ENCODE peak calls at places on chromosomes 1 and 21, in four cellular contexts. D is uterus, M is H1, P is AG04450. X is an unnamed sample. For H3K9me3, the result is how much of the 10 kb centered on the place peaks cover.

GRCh38 chr1:109243221-109243620 is 6.1 kb upstream of the CELSR2 start:
- DNase-seq in D (no peak), M (no peak), P (no peak), X (no peak)

GRCh38 chr21:41766883-41767605 is at the start of gene RIPK4:
- DNase-seq in D (no peak), M (peak), P (no peak), X (no peak)

GRCh38 chr1:205275133-205275532 is 46.4 kb downstream of the NUAK2 start:
- DNase-seq in D (no peak), M (no peak), P (no peak), X (no peak)

GRCh38 chr1:152024228-152024627 is 12.6 kb downstream of the S100A11 start:
- DNase-seq in D (no peak), M (no peak), P (no peak), X (no peak)

GRCh38 chr1:93448292-93448982 is 519 bp downstream of the FNBP1L start:
- DNase-seq in D (peak), M (peak), P (no peak), X (no peak)

GRCh38 chr1:35807614-35808375 is at the start of gene AGO4:
- DNase-seq in D (peak), M (peak), P (no peak), X (no peak)

GRCh38 chr1:55252942-55253589 is 37.9 kb upstream of the USP24 start:
- DNase-seq in D (no peak), M (no peak), P (no peak), X (no peak)

GRCh38 chr1:185376840-185377635 is 60.0 kb upstream of the IVNS1ABP start:
- DNase-seq in D (no peak), M (no peak), P (no peak), X (no peak)

GRCh38 chr1:160357286-160358002 is 9.4 kb upstream of the NHLH1 start:
- DNase-seq in D (no peak), M (no peak), P (no peak), X (no peak)

GRCh38 chr1:76759950-76760349 is 107.3 kb upstream of the ST6GALNAC5 start:
- DNase-seq in D (no peak), M (no peak), P (no peak), X (no peak)

GRCh38 chr1:30749691-30750583 is 7.6 kb downstream of the LAPTM5 start:
- DNase-seq in D (no peak), M (no peak), P (no peak), X (no peak)

GRCh38 chr21:42234464-42235241 is 15.7 kb downstream of the ABCG1 start:
- DNase-seq in D (peak), M (peak), P (no peak), X (no peak)

GRCh38 chr1:178693368-178693767 is 31.7 kb upstream of the RALGPS2 start:
- DNase-seq in D (no peak), M (no peak), P (no peak), X (no peak)

GRCh38 chr1:40824591-40825429 is 37.4 kb downstream of the CITED4 start:
- DNase-seq in D (no peak), M (no peak), P (peak), X (no peak)

GRCh38 chr1:205812271-205812877 is 624 bp downstream of the SLC41A1 start:
- DNase-seq in D (peak), M (peak), P (no peak), X (no peak)

GRCh38 chr1:25679170-25679569 is 62.6 kb downstream of the MAN1C1 start:
- DNase-seq in D (no peak), M (no peak), P (no peak), X (no peak)

GRCh38 chr1:239456788-239457187 is 70.4 kb downstream of the CHRM3 start:
- DNase-seq in D (no peak), M (no peak), P (no peak), X (no peak)

GRCh38 chr1:62295921-62296451 is 23.2 kb downstream of the KANK4 start:
- DNase-seq in D (no peak), M (no peak), P (no peak), X (no peak)

GRCh38 chr21:44988607-44989537 is 49.0 kb downstream of the SLX9 start:
- DNase-seq in D (no peak), M (no peak), P (no peak), X (no peak)

GRCh38 chr21:40254540-40255455 is 387.6 kb downstream of the PCP4 start:
- DNase-seq in D (no peak), M (no peak), P (no peak), X (no peak)

GRCh38 chr1:108045370-108045950 is 80.5 kb upstream of the VAV3 start:
- DNase-seq in D (no peak), M (no peak), P (no peak), X (no peak)

GRCh38 chr1:80841261-80841660 is 959.5 kb upstream of the ADGRL2 start:
- DNase-seq in D (no peak), M (no peak), P (no peak), X (no peak)

GRCh38 chr21:41776778-41777177 is 9.9 kb upstream of the RIPK4 start:
- DNase-seq in D (no peak), M (no peak), P (no peak), X (no peak)

GRCh38 chr1:84834419-84835064 is 58.5 kb downstream of the LPAR3 start:
- DNase-seq in D (no peak), M (no peak), P (no peak), X (no peak)

GRCh38 chr1:153572569-153573015 is 6.9 kb upstream of the S100A2 start:
- DNase-seq in D (peak), M (no peak), P (no peak), X (no peak)

GRCh38 chr1:155976913-155977606 is 1.3 kb downstream of the ARHGEF2 start:
- DNase-seq in D (no peak), M (no peak), P (no peak), X (no peak)

GRCh38 chr1:155978973-155979429 is 654 bp upstream of the ARHGEF2 start:
- DNase-seq in D (peak), M (no peak), P (no peak), X (no peak)

GRCh38 chr1:155977607-155978324 is 581 bp downstream of the ARHGEF2 start:
- DNase-seq in D (peak), M (peak), P (no peak), X (no peak)

GRCh38 chr1:155979525-155980343 is 1.4 kb upstream of the ARHGEF2 start:
- DNase-seq in D (peak), M (no peak), P (no peak), X (no peak)

GRCh38 chr1:155978325-155978972 is at the start of gene ARHGEF2:
- DNase-seq in D (peak), M (peak), P (no peak), X (peak)
- H3K9me3 ChIP-seq in D (under half), M (under half), P (under half), X (under half)

GRCh38 chr21:26572026-26572425 is 1.1 kb downstream of the CYYR1 start:
- DNase-seq in D (no peak), M (no peak), P (no peak), X (no peak)

GRCh38 chr21:26570203-26570602 is 2.9 kb downstream of the CYYR1 start:
- DNase-seq in D (peak), M (no peak), P (no peak), X (no peak)

GRCh38 chr21:26572668-26573381 is at the start of gene CYYR1:
- DNase-seq in D (no peak), M (peak), P (no peak), X (no peak)
- H3K4me3 ChIP-seq in D (peak), M (peak), P (peak), X (peak)

GRCh38 chr21:23963454-23963853 is 1643.8 kb downstream of the MRPL39 start:
- DNase-seq in D (no peak), M (no peak), P (peak), X (no peak)
- H3K9me3 ChIP-seq in D (under half), M (under half), P (under half), X (under half)

GRCh38 chr1:235867903-235868469 is 1.3 kb upstream of the LYST start:
- DNase-seq in D (no peak), M (no peak), P (no peak), X (no peak)
- H3K4me3 ChIP-seq in D (no peak), M (peak), P (no peak), X (peak)

GRCh38 chr1:17759114-17759513 is 4.0 kb downstream of the ACTL8 start:
- DNase-seq in D (no peak), M (peak), P (no peak), X (no peak)
- H3K9me3 ChIP-seq in D (under half), M (under half), P (under half), X (under half)

GRCh38 chr1:154962238-154962678 is 676 bp upstream of the PYGO2 start:
- DNase-seq in D (no peak), M (no peak), P (no peak), X (no peak)

GRCh38 chr1:154964359-154964758 is 2.8 kb upstream of the PYGO2 start:
- DNase-seq in D (no peak), M (no peak), P (no peak), X (no peak)

GRCh38 chr1:154961497-154962237 is at the start of gene PYGO2:
- DNase-seq in D (peak), M (peak), P (no peak), X (no peak)

GRCh38 chr1:154963643-154964042 is 2.1 kb upstream of the PYGO2 start:
- DNase-seq in D (no peak), M (no peak), P (no peak), X (no peak)

GRCh38 chr1:154962795-154963330 is 1.3 kb upstream of the PYGO2 start:
- DNase-seq in D (no peak), M (no peak), P (no peak), X (no peak)
- H3K4me3 ChIP-seq in D (peak), M (no peak), P (peak), X (peak)

GRCh38 chr1:43251024-43251423 is 18.8 kb upstream of the TMEM125 start:
- DNase-seq in D (no peak), M (no peak), P (no peak), X (no peak)
- H3K9me3 ChIP-seq in D (under half), M (under half), P (under half), X (under half)

GRCh38 chr1:5640845-5641244 is 351.4 kb downstream of the NPHP4 start:
- DNase-seq in D (no peak), M (peak), P (no peak), X (no peak)
- H3K4me3 ChIP-seq in D (no peak), M (no peak), P (no peak), X (no peak)

X was measured in esophagus squamous epithelium.